ENCODE peak calls at places on chromosomes 7 and 10, in seven cellular contexts. V, K, C, O, U, X and I are unnamed samples.

GRCh38 chr7:41175435-41175834 is 527.5 kb downstream of the INHBA start:
- DNase-seq in V (no peak), K (no peak), C (no peak), O (no peak), U (no peak), X (no peak), I (no peak)

GRCh38 chr7:26101471-26102151 is 50.4 kb upstream of the NFE2L3 start:
- DNase-seq in V (no peak), K (no peak), C (no peak), O (peak), U (no peak), X (no peak), I (no peak)

GRCh38 chr10:113947138-113948011 is 92.9 kb downstream of the NHLRC2 start:
- DNase-seq in V (no peak), K (no peak), C (no peak), O (no peak), U (no peak), X (peak), I (peak)

GRCh38 chr10:93471110-93471651 is 11.0 kb downstream of the MYOF start:
- DNase-seq in V (no peak), K (peak), C (no peak), O (no peak), U (peak), X (peak), I (peak)

GRCh38 chr7:135716677-135717238 is 11.2 kb downstream of the SLC13A4 start:
- DNase-seq in V (no peak), K (peak), C (no peak), O (no peak), U (peak), X (peak), I (peak)

GRCh38 chr10:119831656-119832055 is 41.0 kb downstream of the MCMBP start:
- DNase-seq in V (no peak), K (no peak), C (no peak), O (no peak), U (no peak), X (no peak), I (no peak)

GRCh38 chr10:58143944-58144343 is 123.8 kb downstream of the IPMK start:
- DNase-seq in V (no peak), K (no peak), C (no peak), O (no peak), U (no peak), X (peak), I (no peak)

GRCh38 chr10:125567529-125567928 is 115.4 kb downstream of the TEX36 start:
- DNase-seq in V (no peak), K (no peak), C (no peak), O (no peak), U (no peak), X (no peak), I (no peak)

GRCh38 chr10:119176166-119176565 is 2.4 kb downstream of the PRDX3 start:
- DNase-seq in V (no peak), K (no peak), C (no peak), O (no peak), U (peak), X (no peak), I (no peak)

GRCh38 chr7:120979765-120980499 is 8.6 kb upstream of the CPED1 start:
- DNase-seq in V (no peak), K (no peak), C (no peak), O (no peak), U (peak), X (peak), I (peak)